ENCODE peak calls at places on chromosome 1, in seven cellular contexts. I is Daoy; N is mucosa of gallbladder; K is HS-27A; P is stimulated activated CD8-positive, alpha-beta memory T cell treated with anti-CD3 and anti-CD28 coated beads, Interleukin-4, amount 100 ng/mL, for 48 hours; A is T-helper 17 cell; Q is EH. H is an unnamed sample.

GRCh38 chr1:171799166-171799565 is 17.7 kb downstream of the METTL13 start:
- DNase-seq in K (no peak), I (no peak), N (no peak), Q (peak), A (no peak), P (no peak), H (no peak)

GRCh38 chr1:215079456-215079855 is 3.1 kb upstream of the KCNK2 start:
- DNase-seq in I (no peak), Q (no peak), N (no peak), P (no peak), A (no peak), K (no peak), H (no peak)

GRCh38 chr1:210292276-210292851 is 36.3 kb upstream of the HHAT start:
- DNase-seq in A (peak), K (no peak), P (peak), I (peak), Q (peak), N (peak), H (no peak)

GRCh38 chr1:154219511-154219910 is 1.2 kb upstream of the UBAP2L start:
- DNase-seq in A (no peak), N (no peak), P (peak), Q (peak), K (no peak), I (peak), H (no peak)

GRCh38 chr1:192022839-192023238 is 135.4 kb upstream of the RGS18 start:
- DNase-seq in Q (no peak), A (no peak), N (no peak), P (no peak), K (no peak), I (no peak), H (no peak)

GRCh38 chr1:71196685-71197084 is 115.8 kb upstream of the ZRANB2 start:
- DNase-seq in Q (peak), A (no peak), I (no peak), N (no peak), P (no peak), K (peak), H (no peak)

GRCh38 chr1:116345011-116345410 is 28.0 kb upstream of the ATP1A1 start:
- DNase-seq in A (no peak), P (no peak), N (no peak), K (no peak), I (no peak), Q (no peak), H (no peak)

GRCh38 chr1:229093546-229094336 is 177.2 kb upstream of the RAB4A start:
- DNase-seq in K (no peak), Q (no peak), N (peak), I (no peak), P (no peak), A (no peak), H (no peak)

GRCh38 chr1:27099904-27100796 is 54.8 kb downstream of the SLC9A1 start:
- DNase-seq in I (no peak), Q (peak), N (no peak), A (no peak), P (no peak), K (no peak), H (no peak)

GRCh38 chr1:58683519-58683918 is 16.3 kb downstream of the MYSM1 start:
- DNase-seq in K (no peak), N (no peak), I (no peak), Q (no peak), A (no peak), P (no peak), H (no peak)

GRCh38 chr1:74324684-74325448 is 89.7 kb downstream of the TNNI3K start:
- DNase-seq in A (no peak), I (no peak), Q (no peak), P (no peak), N (peak), K (no peak), H (no peak)